ENCODE peak calls at places on chromosomes 11 and 22, in six cellular contexts. N is pancreas, K is tibial artery, T is GM12878, L is cardiac muscle cell, O is suprapubic skin. D is an unnamed sample.
A peak's percentile ranks its signal among the peaks of the same experiment; 100 is the strongest.

GRCh38 chr22:22657712-22658111 is 13.3 kb downstream of the GGTLC2 start:
- DNase-seq in K (no peak), L (no peak), O (no peak), T (no peak), N (no peak), D (no peak)

GRCh38 chr11:123653997-123654565 is 343 bp downstream of the SCN3B start:
- DNase-seq in L (peak; percentile 51), O (peak; percentile 71), K (no peak), N (peak; percentile 81), T (no peak), D (peak; percentile 58)

GRCh38 chr11:19632435-19632834 is 80.2 kb upstream of the NAV2 start:
- DNase-seq in T (no peak), N (no peak), K (no peak), L (peak; percentile 48), O (no peak), D (no peak)

GRCh38 chr22:30116362-30117117 is 36.3 kb downstream of the HORMAD2 start:
- DNase-seq in N (no peak), K (no peak), T (no peak), O (no peak), L (peak; percentile 73), D (peak; percentile 10)

GRCh38 chr11:15918212-15918611 is 438.1 kb downstream of the SOX6 start:
- DNase-seq in L (no peak), T (no peak), N (no peak), O (peak; percentile 11), K (peak; percentile 17), D (no peak)

GRCh38 chr22:27930246-27931060 is 11.4 kb upstream of the PITPNB start:
- DNase-seq in N (no peak), L (peak; percentile 12), T (no peak), K (no peak), O (no peak), D (no peak)

GRCh38 chr11:115363921-115364320 is 140.3 kb downstream of the CADM1 start:
- DNase-seq in N (no peak), L (no peak), K (no peak), T (no peak), O (no peak), D (no peak)

GRCh38 chr11:114774599-114775365 is 96.5 kb downstream of the NXPE2 start:
- DNase-seq in T (no peak), K (no peak), N (no peak), O (no peak), L (peak; percentile 41), D (no peak)

GRCh38 chr22:49255154-49255553 is 572.5 kb downstream of the BRD1 start:
- DNase-seq in T (no peak), K (peak; percentile 39), N (peak; percentile 41), L (no peak), O (peak; percentile 46), D (no peak)

GRCh38 chr11:113370634-113371033 is 16.9 kb upstream of the ANKK1 start:
- DNase-seq in K (no peak), N (no peak), T (no peak), O (no peak), L (no peak), D (no peak)

GRCh38 chr11:2193099-2193886 is 21.7 kb upstream of the TH start:
- DNase-seq in K (no peak), T (no peak), N (no peak), O (no peak), L (no peak), D (peak; percentile 59)

GRCh38 chr22:44972363-44973083 is 37.3 kb downstream of the PHF21B start:
- DNase-seq in O (no peak), L (peak; percentile 8), N (no peak), K (no peak), T (no peak), D (peak; percentile 69)

GRCh38 chr11:119493712-119494111 is 70.7 kb upstream of the THY1 start:
- DNase-seq in L (peak; percentile 39), T (no peak), O (no peak), K (no peak), N (no peak), D (peak; percentile 73)

GRCh38 chr11:7967826-7968225 is 2.6 kb upstream of the NLRP10 start:
- DNase-seq in N (no peak), K (no peak), O (no peak), L (no peak), T (no peak), D (no peak)

GRCh38 chr22:29584975-29585374 is 4.1 kb upstream of the NIPSNAP1 start:
- DNase-seq in O (no peak), N (no peak), L (no peak), K (no peak), T (no peak), D (no peak)

GRCh38 chr11:3879967-3880542 is 24.6 kb downstream of the STIM1 start:
- DNase-seq in N (no peak), T (no peak), O (no peak), K (no peak), L (no peak), D (no peak)

GRCh38 chr11:3879216-3879966 is 23.9 kb downstream of the STIM1 start:
- DNase-seq in N (no peak), O (no peak), L (no peak), T (peak; percentile 76), K (no peak), D (no peak)

GRCh38 chr11:3880724-3881123 is 25.3 kb downstream of the STIM1 start:
- DNase-seq in N (no peak), O (no peak), T (no peak), K (no peak), L (no peak), D (no peak)

GRCh38 chr11:3885855-3886254 is 30.4 kb downstream of the STIM1 start:
- DNase-seq in K (no peak), N (no peak), L (no peak), O (no peak), T (no peak), D (no peak)

GRCh38 chr11:3882671-3883070 is 27.2 kb downstream of the STIM1 start:
- DNase-seq in L (no peak), T (no peak), O (no peak), N (no peak), K (no peak), D (no peak)
- H3K36me3 ChIP-seq in L (no peaks in the 10 kb centered on the region), T (peaks cover 3% of the 10 kb centered on the region), O (no peaks in the 10 kb centered on the region), N (no peaks in the 10 kb centered on the region), K (no peaks in the 10 kb centered on the region), D (no peaks in the 10 kb centered on the region)

DNA sequence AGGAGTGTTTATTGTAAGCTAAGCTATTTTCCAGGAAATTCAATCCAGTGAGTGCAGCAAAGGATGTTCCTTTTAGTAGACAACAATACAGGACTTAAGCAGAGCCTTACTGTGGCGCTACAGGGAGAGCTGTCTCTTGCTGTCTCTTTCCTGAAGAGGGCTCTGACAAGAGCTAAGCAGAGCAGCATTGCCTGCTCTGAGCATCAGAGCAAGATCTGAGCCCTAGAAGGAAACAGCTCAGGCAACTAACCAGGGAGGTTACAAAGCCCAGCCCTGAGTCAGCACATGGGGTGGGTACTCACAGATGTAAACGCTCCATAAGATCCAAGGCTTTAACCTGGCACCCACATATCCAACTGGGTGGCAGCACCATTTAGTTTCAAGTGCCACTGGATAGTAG is 8.0 kb downstream of the LAYN start:
- DNase-seq in K (no peak), N (no peak), L (no peak), O (no peak), T (no peak), D (no peak)
- TF ChIP-seq CTCF in K (no peak), N (no peak), L (no peak), O (no peak), T (no peak), D (no peak)

DNA sequence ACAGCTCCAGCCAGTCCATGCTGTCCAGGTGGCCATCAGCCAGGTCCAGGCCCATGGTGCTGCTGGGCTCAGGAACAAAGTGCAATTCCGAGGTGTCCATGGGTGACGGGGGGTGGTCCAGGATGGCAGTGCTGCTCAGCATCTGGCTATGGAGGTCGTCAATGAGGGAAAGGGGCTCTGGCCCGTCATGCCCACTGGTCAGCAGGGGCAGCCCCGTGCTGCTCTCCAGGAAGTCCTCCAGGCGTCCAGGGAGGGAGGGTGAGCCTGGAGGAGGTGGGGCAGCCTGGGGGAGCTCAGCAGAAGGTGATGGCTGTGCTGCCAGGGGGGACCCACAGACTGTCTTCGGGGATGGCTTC is 41.1 kb downstream of the SGSM3 start:
- DNase-seq in L (no peak), K (peak; percentile 60), T (no peak), O (peak; percentile 53), N (no peak), D (no peak)
- H3K36me3 ChIP-seq in L (peaks cover 14% of the 10 kb centered on the region), K (peaks cover 80% of the 10 kb centered on the region), T (peaks cover 20% of the 10 kb centered on the region), O (peaks cover 68% of the 10 kb centered on the region), N (peaks cover 51% of the 10 kb centered on the region), D (no peaks in the 10 kb centered on the region)

GRCh38 chr11:66851698-66852465 is 5.0 kb upstream of the LRFN4 start:
- DNase-seq in T (no peak), L (no peak), O (no peak), K (peak; percentile 51), N (peak; percentile 49), D (peak; percentile 49)
- TF ChIP-seq CTCF in T (peak; percentile 54), L (peak; percentile 1), O (no peak), K (no peak), N (no peak), D (no peak)

DNA sequence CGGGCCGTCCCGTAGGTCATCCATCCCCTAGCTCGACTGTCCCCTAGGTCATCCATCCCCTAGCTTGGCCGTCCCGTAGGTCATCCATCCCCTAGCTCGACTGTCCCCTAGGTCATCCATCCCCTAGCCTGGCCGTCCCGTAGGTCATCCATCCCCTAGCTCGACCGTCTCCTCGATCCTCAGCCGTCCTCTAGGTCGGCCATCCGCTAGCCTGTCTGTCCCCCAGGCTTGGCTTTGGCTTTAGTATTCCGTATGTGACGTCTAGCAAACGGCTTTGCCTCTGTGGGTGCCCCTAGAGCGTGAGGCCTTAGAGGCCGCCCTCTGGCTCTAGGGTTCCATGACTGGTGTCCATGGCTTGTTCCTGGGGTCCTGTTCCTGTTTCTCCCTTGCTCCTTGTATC is 40.6 kb upstream of the BID start:
- DNase-seq in T (no peak), L (no peak), K (no peak), N (no peak), O (no peak), D (no peak)
- H3K36me3 ChIP-seq in T (peaks cover 6% of the 10 kb centered on the region), L (peaks cover 13% of the 10 kb centered on the region), K (peaks cover 100% of the 10 kb centered on the region), N (peaks cover 39% of the 10 kb centered on the region), O (peaks cover 91% of the 10 kb centered on the region), D (peaks cover 6% of the 10 kb centered on the region)